ENCODE peak calls at places on chromosomes 11 and 22, in six cellular contexts. A is HepG2, S is A549, Y is IMR-90, W is SK-N-SH, V is GM12878. J is an unnamed sample.

GRCh38 chr22:28025866-28026575 is 107.0 kb upstream of the PITPNB start:
- DNase-seq in A (no peak), S (no peak), Y (no peak), W (peak; percentile 4), V (no peak), J (no peak)

GRCh38 chr11:76674517-76675400 is 4.2 kb upstream of the LRRC32 start:
- DNase-seq in A (no peak), S (no peak), Y (no peak), W (no peak), V (peak; percentile 59), J (no peak)

GRCh38 chr22:17436382-17436951 is 67.2 kb downstream of the CECR2 start:
- DNase-seq in A (no peak), S (no peak), Y (no peak), W (no peak), V (no peak), J (no peak)

GRCh38 chr11:68825603-68826002 is 16.1 kb downstream of the CPT1A start:
- DNase-seq in A (peak; percentile 58), S (no peak), Y (no peak), W (no peak), V (no peak), J (peak; percentile 37)

GRCh38 chr11:7524831-7525230 is 11.0 kb downstream of the PPFIBP2 start:
- DNase-seq in A (no peak), S (no peak), Y (no peak), W (no peak), V (no peak), J (no peak)

GRCh38 chr11:11979487-11980117 is 28.8 kb downstream of the DKK3 start:
- DNase-seq in A (no peak), S (no peak), Y (peak; percentile 81), W (peak; percentile 69), V (no peak), J (no peak)

GRCh38 chr11:119341222-119342022 is 739 bp upstream of the C1QTNF5 start:
- DNase-seq in A (no peak), S (no peak), Y (no peak), W (no peak), V (no peak), J (no peak)

GRCh38 chr11:34261820-34262219 is 96.0 kb downstream of the ABTB2 start:
- DNase-seq in A (no peak), S (no peak), Y (no peak), W (no peak), V (no peak), J (no peak)

GRCh38 chr11:64558065-64558745 is 32.8 kb upstream of the SLC22A12 start:
- DNase-seq in A (no peak), S (no peak), Y (no peak), W (no peak), V (no peak), J (no peak)

GRCh38 chr11:131666617-131667016 is 296.2 kb downstream of the NTM start:
- DNase-seq in A (no peak), S (no peak), Y (peak; percentile 70), W (no peak), V (no peak), J (no peak)

GRCh38 chr11:67264260-67264659 is 2.0 kb upstream of the GRK2 start:
- DNase-seq in A (no peak), S (no peak), Y (no peak), W (no peak), V (no peak), J (no peak)

GRCh38 chr22:18064636-18065035 is 13.2 kb upstream of the PEX26 start:
- DNase-seq in A (no peak), S (no peak), Y (no peak), W (no peak), V (no peak), J (no peak)

GRCh38 chr11:86954288-86955110 is 696 bp downstream of the FZD4 start:
- DNase-seq in A (no peak), S (peak; percentile 33), Y (no peak), W (peak; percentile 71), V (no peak), J (peak; percentile 23)

GRCh38 chr22:44578115-44578457 is 80.1 kb upstream of the RTL6 start:
- DNase-seq in A (no peak), S (no peak), Y (no peak), W (no peak), V (no peak), J (no peak)

GRCh38 chr11:80261776-80262175 is 820.9 kb upstream of the TENM4 start:
- DNase-seq in A (no peak), S (no peak), Y (no peak), W (no peak), V (no peak), J (no peak)

GRCh38 chr11:97290444-97291041 is 900.7 kb downstream of the JRKL start:
- DNase-seq in A (no peak), S (no peak), Y (no peak), W (no peak), V (no peak), J (no peak)

GRCh38 chr22:21965762-21966288 is 13.2 kb upstream of the PPM1F start:
- DNase-seq in A (no peak), S (no peak), Y (no peak), W (no peak), V (no peak), J (no peak)

GRCh38 chr11:68988486-68988885 is 7.7 kb upstream of the MRGPRD start:
- DNase-seq in A (no peak), S (no peak), Y (no peak), W (no peak), V (no peak), J (no peak)

GRCh38 chr22:45450931-45451651 is 37.6 kb downstream of the RIBC2 start:
- DNase-seq in A (no peak), S (no peak), Y (peak; percentile 97), W (no peak), V (no peak), J (no peak)

GRCh38 chr11:61959026-61959608 is 8.3 kb downstream of the FTH1 start:
- DNase-seq in A (no peak), S (no peak), Y (no peak), W (no peak), V (no peak), J (peak; percentile 25)

GRCh38 chr22:37231406-37232139 is 12.5 kb downstream of the RAC2 start:
- DNase-seq in A (no peak), S (no peak), Y (no peak), W (peak; percentile 12), V (no peak), J (no peak)

GRCh38 chr11:74278721-74279148 is 32.7 kb downstream of the P4HA3 start:
- DNase-seq in A (no peak), S (peak; percentile 68), Y (peak; percentile 100), W (no peak), V (no peak), J (no peak)

GRCh38 chr11:94753630-94754029 is 14.5 kb upstream of the AMOTL1 start:
- DNase-seq in A (no peak), S (no peak), Y (no peak), W (no peak), V (no peak), J (no peak)

GRCh38 chr11:19959210-19959609 is 201.1 kb downstream of the DBX1 start:
- DNase-seq in A (no peak), S (no peak), Y (no peak), W (no peak), V (no peak), J (no peak)

GRCh38 chr11:19962795-19963163 is 197.5 kb downstream of the DBX1 start:
- DNase-seq in A (no peak), S (no peak), Y (peak; percentile 97), W (no peak), V (no peak), J (no peak)

GRCh38 chr11:19959697-19960096 is 200.6 kb downstream of the DBX1 start:
- DNase-seq in A (no peak), S (no peak), Y (no peak), W (no peak), V (no peak), J (no peak)

GRCh38 chr11:19962053-19962794 is 198.1 kb downstream of the DBX1 start:
- DNase-seq in A (no peak), S (no peak), Y (no peak), W (no peak), V (no peak), J (no peak)

GRCh38 chr11:19961225-19961624 is 199.1 kb downstream of the DBX1 start:
- DNase-seq in A (no peak), S (no peak), Y (no peak), W (no peak), V (no peak), J (no peak)
- TF ChIP-seq SMC3 in A (no peak), S (no peak), Y (no peak), W (no peak), V (no peak), J (no peak)

GRCh38 chr11:130427581-130428211 is 713 bp downstream of the ADAMTS8 start:
- DNase-seq in A (no peak), S (no peak), Y (no peak), W (peak; percentile 56), V (no peak), J (no peak)

GRCh38 chr11:130429983-130430382 is 1.6 kb upstream of the ADAMTS8 start:
- DNase-seq in A (no peak), S (no peak), Y (no peak), W (no peak), V (no peak), J (no peak)

GRCh38 chr11:130428692-130429681 is 578 bp upstream of the ADAMTS8 start:
- DNase-seq in A (no peak), S (no peak), Y (no peak), W (no peak), V (no peak), J (no peak)

GRCh38 chr11:130427049-130427388 is 1.4 kb downstream of the ADAMTS8 start:
- DNase-seq in A (no peak), S (no peak), Y (no peak), W (no peak), V (no peak), J (no peak)

DNA sequence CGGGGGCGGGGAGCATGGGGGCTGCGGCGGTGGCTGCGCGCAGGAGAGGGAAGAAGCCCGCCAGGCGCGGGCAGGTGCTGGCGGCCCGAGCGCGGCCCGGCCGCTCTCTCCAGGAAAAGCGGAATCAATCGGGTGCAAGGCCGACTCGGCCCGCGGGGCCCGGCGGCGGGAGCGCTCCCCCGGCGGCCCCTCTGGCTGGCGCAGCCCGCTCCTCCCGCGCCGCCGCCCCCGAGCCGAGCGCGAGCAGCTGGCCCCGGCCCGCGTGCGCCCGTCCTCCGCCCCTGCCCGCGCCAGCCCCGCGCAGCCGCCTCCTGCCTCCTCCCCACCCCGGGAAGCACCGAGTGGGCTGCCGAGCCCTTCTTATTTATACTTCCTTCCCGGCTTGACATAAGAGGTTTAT is at the start of gene ADAMTS8:
- DNase-seq in A (no peak), S (no peak), Y (no peak), W (peak; percentile 70), V (no peak), J (no peak)
- TF ChIP-seq SMC3 in A (no peak), S (no peak), Y (no peak), W (no peak), V (no peak), J (no peak)

DNA sequence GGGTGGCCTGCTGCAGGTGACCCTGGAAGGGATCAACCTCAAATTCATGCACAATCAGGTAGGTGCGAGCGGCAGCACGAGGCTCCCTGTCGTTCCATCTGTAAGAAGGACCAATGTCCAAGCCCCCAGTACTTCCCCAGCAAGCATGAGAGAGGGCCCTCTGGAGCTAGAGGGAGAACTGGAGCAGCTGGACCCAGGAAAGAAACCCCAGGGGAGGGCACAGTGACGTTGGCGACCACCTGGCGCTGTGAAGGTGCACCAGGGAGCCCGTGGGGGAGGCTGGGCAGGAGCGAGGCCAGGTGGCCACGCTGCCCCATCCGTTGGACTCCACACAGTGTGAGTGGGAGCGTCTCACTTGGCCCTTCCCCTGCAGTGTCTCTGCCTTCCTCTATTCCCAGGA is 28.0 kb downstream of the MYBPC3 start:
- DNase-seq in A (no peak), S (no peak), Y (no peak), W (no peak), V (no peak), J (no peak)
- TF ChIP-seq SMC3 in A (no peak), S (no peak), Y (no peak), W (no peak), V (no peak), J (no peak)

GRCh38 chr22:35102663-35103062 is 36.7 kb downstream of the ISX start:
- DNase-seq in A (no peak), S (peak; percentile 5), Y (peak; percentile 2), W (no peak), V (no peak), J (peak; percentile 14)
- TF ChIP-seq SMC3 in A (no peak), S (no peak), Y (no peak), W (no peak), V (no peak), J (no peak)